ENCODE peak calls at places on chromosomes 4 and X, in six cellular contexts. D is A549, J is HepG2, B is endothelial cell of umbilical vein, G is GM12878, Z is K562. M is an unnamed sample.

GRCh38 chr4:6617246-6617645 is 23.2 kb upstream of the MRFAP1 start:
- DNase-seq in Z (no peak), B (no peak), G (no peak), J (no peak), D (no peak), M (no peak)

GRCh38 chr4:127793528-127793927 is 11.4 kb downstream of the HSPA4L start:
- DNase-seq in D (no peak), G (no peak), B (no peak), J (no peak), Z (no peak), M (no peak)

GRCh38 chr4:3766791-3767561 is 791 bp downstream of the ADRA2C start:
- DNase-seq in B (no peak), G (no peak), Z (no peak), J (no peak), D (no peak), M (no peak)

GRCh38 chrX:70262952-70263567 is 3.1 kb upstream of the P2RY4 start:
- DNase-seq in D (peak; percentile 42), B (peak; percentile 9), J (peak; percentile 23), Z (peak; percentile 60), G (no peak), M (peak; percentile 66)

GRCh38 chr4:175109933-175110332 is 191.8 kb downstream of the ADAM29 start:
- DNase-seq in D (no peak), G (peak; percentile 8), J (no peak), B (no peak), Z (peak; percentile 1), M (peak; percentile 12)

GRCh38 chr4:165440415-165440882 is 61.6 kb downstream of the CPE start:
- DNase-seq in Z (no peak), B (peak; percentile 10), D (peak; percentile 4), J (peak; percentile 23), G (no peak), M (no peak)

GRCh38 chr4:90753068-90753467 is 625.9 kb downstream of the CCSER1 start:
- DNase-seq in J (no peak), G (no peak), D (no peak), B (no peak), Z (no peak), M (no peak)

GRCh38 chr4:48079972-48080391 is 54.1 kb downstream of the TXK start:
- DNase-seq in B (peak; percentile 72), G (no peak), J (no peak), Z (no peak), D (no peak), M (no peak)

GRCh38 chr4:127558489-127559407 is 74.0 kb upstream of the INTU start:
- DNase-seq in D (no peak), G (no peak), B (no peak), J (no peak), Z (no peak), M (no peak)

GRCh38 chr4:165709526-165709925 is 163.5 kb upstream of the TLL1 start:
- DNase-seq in G (no peak), D (no peak), J (no peak), Z (no peak), B (no peak), M (no peak)

GRCh38 chrX:20438871-20439526 is 172.3 kb upstream of the RPS6KA3 start:
- DNase-seq in B (no peak), G (no peak), Z (peak; percentile 3), D (no peak), J (peak; percentile 53), M (no peak)

GRCh38 chr4:8614365-8615193 is 22.0 kb downstream of the CPZ start:
- DNase-seq in D (no peak), B (no peak), Z (no peak), J (no peak), G (no peak), M (no peak)

GRCh38 chr4:19486400-19486799 is 765.3 kb upstream of the SLIT2 start:
- DNase-seq in B (peak; percentile 44), Z (no peak), G (no peak), J (no peak), D (no peak), M (peak; percentile 14)

GRCh38 chrX:18360867-18361266 is 6.4 kb upstream of the SCML2 start:
- DNase-seq in D (no peak), G (no peak), B (no peak), Z (no peak), J (no peak), M (no peak)

GRCh38 chr4:145531193-145531592 is 49.5 kb downstream of the SMAD1 start:
- DNase-seq in J (no peak), B (no peak), Z (no peak), D (no peak), G (no peak), M (no peak)

GRCh38 chr4:27278615-27279014 is 418.0 kb downstream of the STIM2 start:
- DNase-seq in D (no peak), G (no peak), B (no peak), J (peak; percentile 4), Z (peak; percentile 28), M (peak; percentile 39)

GRCh38 chr4:186144180-186144579 is 39.7 kb downstream of the FAM149A start:
- DNase-seq in J (no peak), B (peak; percentile 11), G (no peak), D (peak; percentile 26), Z (no peak), M (no peak)

GRCh38 chr4:153153339-153153851 is 50.8 kb upstream of the TRIM2 start:
- DNase-seq in Z (peak; percentile 8), J (no peak), G (no peak), D (peak; percentile 37), B (peak; percentile 27), M (peak; percentile 55)

GRCh38 chr4:22440999-22441398 is 74.9 kb downstream of the ADGRA3 start:
- DNase-seq in G (no peak), Z (no peak), J (no peak), B (no peak), D (no peak), M (no peak)

GRCh38 chr4:173211838-173212237 is 43.2 kb downstream of the GALNT7 start:
- DNase-seq in G (no peak), J (no peak), Z (peak; percentile 68), D (peak; percentile 48), B (peak; percentile 53), M (peak; percentile 45)

GRCh38 chrX:154120567-154120966 is 23.1 kb upstream of the MECP2 start:
- DNase-seq in J (no peak), Z (no peak), D (no peak), G (no peak), B (no peak), M (no peak)
- TF ChIP-seq MYC in J (no peak), Z (no peak), D (no peak), G (no peak), B (no peak), M (no peak)

GRCh38 chrX:103256651-103257050 is 1.7 kb upstream of the TCEAL8 start:
- DNase-seq in B (no peak), D (no peak), J (no peak), Z (no peak), G (no peak), M (no peak)
- H3K4me3 ChIP-seq in B (no peak overlapping the region), D (no peak overlapping the region), J (no peak overlapping the region), Z (no peak overlapping the region), G (no peak overlapping the region), M (no peak overlapping the region)

GRCh38 chr4:182238355-182238931 is 4.8 kb upstream of the TENM3 start:
- DNase-seq in B (no peak), G (no peak), D (peak; percentile 18), Z (no peak), J (no peak), M (no peak)

GRCh38 chr4:182242793-182243192 is 409 bp upstream of the TENM3 start:
- DNase-seq in B (no peak), G (no peak), Z (no peak), D (no peak), J (no peak), M (no peak)

GRCh38 chr4:182236186-182236585 is 7.0 kb upstream of the TENM3 start:
- DNase-seq in G (no peak), Z (no peak), J (no peak), D (no peak), B (no peak), M (no peak)

GRCh38 chr4:182245041-182245440 is 1.8 kb downstream of the TENM3 start:
- DNase-seq in J (no peak), G (no peak), D (no peak), Z (no peak), B (no peak), M (no peak)

GRCh38 chr4:182240161-182241130 is 2.8 kb upstream of the TENM3 start:
- DNase-seq in D (peak; percentile 25), Z (no peak), G (no peak), B (no peak), J (peak; percentile 81), M (no peak)
- TF ChIP-seq POLR2A in D (no peak), Z (no peak), G (no peak), B (no peak), J (no peak), M (no peak)

GRCh38 chr4:158597879-158598596 is 73.6 kb downstream of the C4orf46 start:
- DNase-seq in J (no peak), G (no peak), D (no peak), B (no peak), Z (peak; percentile 14), M (no peak)

GRCh38 chr4:158604369-158604768 is 67.3 kb downstream of the C4orf46 start:
- DNase-seq in J (no peak), G (no peak), B (no peak), D (no peak), Z (no peak), M (no peak)

GRCh38 chr4:158599150-158599549 is 72.5 kb downstream of the C4orf46 start:
- DNase-seq in J (no peak), G (no peak), B (no peak), Z (no peak), D (no peak), M (peak; percentile 66)
- TF ChIP-seq MYC in J (no peak), G (no peak), B (no peak), Z (no peak), D (no peak), M (no peak)

DNA sequence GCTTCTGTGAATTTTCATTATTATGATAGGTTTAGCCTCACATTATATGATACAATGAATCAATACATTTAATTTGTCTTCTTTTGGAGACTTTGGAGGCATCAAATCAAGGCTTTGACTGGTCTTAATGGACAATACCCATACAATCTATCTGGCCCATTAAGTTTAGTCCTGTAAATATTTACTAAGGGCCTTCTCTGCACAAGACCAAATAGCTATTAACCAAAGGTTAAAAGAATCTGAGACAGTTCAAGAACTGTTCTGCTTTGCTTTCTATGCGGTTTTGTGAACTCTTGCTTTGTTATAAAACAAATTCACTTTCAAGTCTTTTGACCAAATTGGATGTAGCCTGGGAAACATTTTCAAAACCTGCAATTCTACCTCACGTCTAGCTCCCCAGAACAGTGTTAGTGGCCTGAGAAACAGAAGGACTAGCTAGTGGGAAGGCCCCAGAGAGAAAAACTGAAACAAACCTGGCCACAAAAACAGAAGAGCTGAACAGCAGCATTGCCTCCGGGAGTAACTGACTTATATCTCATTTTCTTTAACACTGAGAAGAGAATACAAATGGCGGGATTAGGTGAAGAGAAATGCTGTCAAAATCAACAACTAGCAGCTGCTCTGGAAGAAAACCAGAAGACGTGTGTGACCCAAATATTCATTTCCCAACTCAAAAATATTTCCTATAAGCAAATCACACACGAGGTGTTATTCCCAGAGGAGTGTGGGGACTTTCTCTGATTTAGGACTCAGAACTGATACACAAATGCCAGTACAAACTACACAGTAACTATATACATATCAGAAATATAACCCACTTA is 548 bp downstream of the TLR1 start:
- DNase-seq in D (no peak), B (no peak), Z (no peak), J (no peak), G (peak; percentile 99), M (peak; percentile 20)
- H3K4me3 ChIP-seq in D (no peak overlapping the region), B (peak overlapping the region; percentile 10), Z (no peak overlapping the region), J (no peak overlapping the region), G (peak overlapping the region; percentile 41), M (peak overlapping the region; percentile 26)

M was measured in NB4.